ENCODE peak calls at places on chromosome 3, in four cellular contexts. O is left ventricle myocardium inferior, F is uterus, U is vagina. Y is an unnamed sample. For H3K4me1, the result is how much of the 10 kb centered on the place peaks cover.

GRCh38 chr3:32951410-32951811 is at the start of gene CCR4:
- DNase-seq in O (no peak), U (no peak), F (no peak), Y (no peak)

GRCh38 chr3:164208846-164209245 is 869.5 kb downstream of the SI start:
- DNase-seq in U (no peak), F (no peak), O (no peak), Y (no peak)

GRCh38 chr3:32276279-32276841 is 37.9 kb downstream of the CMTM8 start:
- DNase-seq in U (no peak), F (no peak), O (no peak), Y (no peak)

GRCh38 chr3:53721187-53721946 is 124.9 kb downstream of the CHDH start:
- DNase-seq in O (no peak), F (no peak), U (no peak), Y (no peak)

GRCh38 chr3:16994842-16995535 is 110.2 kb downstream of the PLCL2 start:
- DNase-seq in O (no peak), F (no peak), U (no peak), Y (no peak)

GRCh38 chr3:24830230-24831152 is 335.8 kb upstream of the THRB start:
- DNase-seq in F (no peak), U (no peak), O (no peak), Y (no peak)

GRCh38 chr3:82561759-82562158 is 800.3 kb upstream of the GBE1 start:
- DNase-seq in U (no peak), F (no peak), O (no peak), Y (no peak)

GRCh38 chr3:131835906-131836305 is 198.9 kb downstream of the CPNE4 start:
- DNase-seq in F (no peak), O (no peak), U (no peak), Y (no peak)

GRCh38 chr3:197137741-197138140 is 108.1 kb upstream of the MELTF start:
- DNase-seq in U (no peak), F (no peak), O (peak), Y (no peak)

GRCh38 chr3:170419301-170420087 is 826 bp downstream of the CLDN11 start:
- DNase-seq in U (no peak), O (no peak), F (peak), Y (no peak)

GRCh38 chr3:150825916-150826377 is 63.0 kb upstream of the SIAH2 start:
- DNase-seq in F (no peak), O (no peak), U (no peak), Y (no peak)

GRCh38 chr3:168088106-168088722 is 7.5 kb downstream of the GOLIM4 start:
- DNase-seq in O (no peak), U (no peak), F (no peak), Y (no peak)

GRCh38 chr3:66592061-66592875 is 91.4 kb upstream of the LRIG1 start:
- DNase-seq in U (no peak), O (no peak), F (no peak), Y (no peak)

GRCh38 chr3:31132132-31132769 is 237.8 kb upstream of the GADL1 start:
- DNase-seq in O (no peak), U (no peak), F (no peak), Y (no peak)

GRCh38 chr3:19012846-19013245 is 135.5 kb upstream of the KCNH8 start:
- DNase-seq in U (no peak), O (no peak), F (no peak), Y (no peak)

GRCh38 chr3:100740207-100740606 is 30.9 kb downstream of the TFG start:
- DNase-seq in O (no peak), F (no peak), U (no peak), Y (no peak)

GRCh38 chr3:78659386-78659987 is 1108.3 kb downstream of the ROBO1 start:
- DNase-seq in U (no peak), F (peak), O (no peak), Y (no peak)

GRCh38 chr3:157077565-157077991 is 82.4 kb downstream of the CCNL1 start:
- DNase-seq in O (no peak), U (peak), F (no peak), Y (peak)

GRCh38 chr3:156383433-156384025 is 171.4 kb downstream of the SSR3 start:
- DNase-seq in O (no peak), F (no peak), U (no peak), Y (no peak)

GRCh38 chr3:162777118-162777517 is 1280.5 kb downstream of the OTOL1 start:
- DNase-seq in U (no peak), O (no peak), F (no peak), Y (no peak)

GRCh38 chr3:52495096-52495495 is at the start of gene STAB1:
- DNase-seq in F (peak), U (no peak), O (peak), Y (no peak)

GRCh38 chr3:169215953-169216352 is 447.6 kb downstream of the MECOM start:
- DNase-seq in O (no peak), U (no peak), F (no peak), Y (no peak)

GRCh38 chr3:95459706-95460105 is 1354.7 kb upstream of the EPHA6 start:
- DNase-seq in F (no peak), O (no peak), U (no peak), Y (no peak)

GRCh38 chr3:5187152-5187919 is at the start of gene EDEM1:
- DNase-seq in U (peak), F (peak), O (peak), Y (peak)

GRCh38 chr3:52005571-52005986 is 9.9 kb upstream of the RPL29 start:
- DNase-seq in U (no peak), F (no peak), O (no peak), Y (no peak)

GRCh38 chr3:31891876-31892455 is 89.1 kb downstream of the OSBPL10 start:
- DNase-seq in O (no peak), F (no peak), U (no peak), Y (no peak)

GRCh38 chr3:42072930-42073329 is 18.2 kb upstream of the TRAK1 start:
- DNase-seq in O (no peak), U (no peak), F (no peak), Y (no peak)

GRCh38 chr3:184039414-184039813 is 7.9 kb downstream of the HTR3D start:
- DNase-seq in O (no peak), U (no peak), F (no peak), Y (no peak)

GRCh38 chr3:171195686-171196085 is 169.2 kb upstream of the SLC2A2 start:
- DNase-seq in F (no peak), O (no peak), U (no peak), Y (no peak)

GRCh38 chr3:129016366-129016724 is 15.2 kb downstream of the EFCC1 start:
- DNase-seq in O (no peak), F (no peak), U (no peak), Y (no peak)

GRCh38 chr3:32104492-32104891 is 1.9 kb upstream of the GPD1L start:
- DNase-seq in U (no peak), O (no peak), F (no peak), Y (no peak)

GRCh38 chr3:168533600-168533999 is 437.9 kb upstream of the GOLIM4 start:
- DNase-seq in O (no peak), F (no peak), U (no peak), Y (no peak)

GRCh38 chr3:104635872-104636580 is 730.7 kb upstream of the ALCAM start:
- DNase-seq in F (no peak), U (no peak), O (no peak), Y (no peak)

GRCh38 chr3:12442654-12443501 is 41.4 kb upstream of the TSEN2 start:
- DNase-seq in U (no peak), F (no peak), O (peak), Y (no peak)

GRCh38 chr3:133962879-133963278 is 66.8 kb downstream of the SLCO2A1 start:
- DNase-seq in O (no peak), F (no peak), U (no peak), Y (no peak)

GRCh38 chr3:146161725-146162047 is 702 bp upstream of the PLOD2 start:
- DNase-seq in O (peak), U (no peak), F (peak), Y (peak)

GRCh38 chr3:49260711-49261357 is 16.2 kb downstream of the C3orf62 start:
- DNase-seq in F (no peak), O (no peak), U (no peak), Y (no peak)

GRCh38 chr3:131620977-131621376 is 118.2 kb upstream of the MRPL3 start:
- DNase-seq in F (no peak), O (no peak), U (no peak), Y (no peak)

GRCh38 chr3:10142707-10143560 is 1.4 kb downstream of the VHL start:
- DNase-seq in U (no peak), F (peak), O (no peak), Y (no peak)
- H3K4me1 ChIP-seq in U (under half), F (under half), O (half or more), Y (under half)

GRCh38 chr3:33957176-33957575 is 158.7 kb downstream of the PDCD6IP start:
- DNase-seq in O (no peak), U (no peak), F (no peak), Y (no peak)

GRCh38 chr3:33949074-33949473 is 150.6 kb downstream of the PDCD6IP start:
- DNase-seq in F (no peak), O (no peak), U (no peak), Y (no peak)

GRCh38 chr3:33956211-33956610 is 157.8 kb downstream of the PDCD6IP start:
- DNase-seq in U (no peak), O (no peak), F (no peak), Y (no peak)

GRCh38 chr3:33954956-33955355 is 156.5 kb downstream of the PDCD6IP start:
- DNase-seq in O (no peak), F (no peak), U (no peak), Y (no peak)
- TF ChIP-seq CTCF in O (no peak), F (no peak), U (no peak), Y (no peak)

DNA sequence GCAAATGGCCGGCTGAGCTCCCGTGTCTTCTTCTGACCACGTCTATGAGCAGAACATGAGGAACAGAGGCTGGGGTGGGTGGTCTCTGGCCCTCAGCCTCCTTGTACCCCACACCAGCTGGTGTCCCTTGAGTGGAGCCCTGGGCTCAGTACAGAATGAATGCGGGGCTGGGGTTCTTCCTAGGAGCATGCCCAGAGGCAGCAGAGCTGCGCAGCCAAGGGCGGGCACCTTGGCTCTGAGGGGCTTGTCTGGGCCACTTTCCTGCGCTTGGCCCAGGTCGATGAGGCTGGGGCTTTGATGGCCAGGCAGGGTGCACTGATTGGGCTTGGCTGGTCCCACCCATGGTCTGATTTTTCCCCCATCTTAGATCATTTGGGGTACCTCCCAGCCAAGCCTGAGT is 6.4 kb downstream of the SCN5A start:
- DNase-seq in F (peak), U (peak), O (no peak), Y (peak)
- H3K4me1 ChIP-seq in F (under half), U (under half), O (half or more), Y (under half)

DNA sequence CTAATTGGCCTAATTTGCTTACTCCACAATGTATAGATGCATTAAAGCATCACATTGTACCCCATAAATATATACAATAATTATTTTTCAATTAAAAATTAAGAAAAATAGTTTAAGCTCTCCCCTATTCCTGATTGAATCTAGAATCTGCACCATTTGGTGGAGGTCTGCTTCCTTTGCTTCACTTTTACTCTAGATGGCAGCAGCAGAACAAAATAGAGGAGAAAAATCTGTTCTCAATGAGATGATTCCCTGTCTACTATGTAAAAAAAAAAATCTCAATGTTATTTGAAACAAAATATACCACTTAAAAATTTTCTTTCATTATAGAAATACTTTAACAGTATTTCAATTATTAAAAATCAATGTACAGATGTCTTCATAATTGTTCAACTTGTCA is 109.6 kb upstream of the FXR1 start:
- DNase-seq in O (no peak), F (no peak), U (no peak), Y (no peak)
- TF ChIP-seq CTCF in O (peak), F (no peak), U (no peak), Y (no peak)

GRCh38 chr3:14554715-14555114 is 14.6 kb upstream of the GRIP2 start:
- DNase-seq in F (no peak), O (no peak), U (no peak), Y (no peak)
- H3K4me1 ChIP-seq in F (under half), O (under half), U (under half), Y (under half)

DNA sequence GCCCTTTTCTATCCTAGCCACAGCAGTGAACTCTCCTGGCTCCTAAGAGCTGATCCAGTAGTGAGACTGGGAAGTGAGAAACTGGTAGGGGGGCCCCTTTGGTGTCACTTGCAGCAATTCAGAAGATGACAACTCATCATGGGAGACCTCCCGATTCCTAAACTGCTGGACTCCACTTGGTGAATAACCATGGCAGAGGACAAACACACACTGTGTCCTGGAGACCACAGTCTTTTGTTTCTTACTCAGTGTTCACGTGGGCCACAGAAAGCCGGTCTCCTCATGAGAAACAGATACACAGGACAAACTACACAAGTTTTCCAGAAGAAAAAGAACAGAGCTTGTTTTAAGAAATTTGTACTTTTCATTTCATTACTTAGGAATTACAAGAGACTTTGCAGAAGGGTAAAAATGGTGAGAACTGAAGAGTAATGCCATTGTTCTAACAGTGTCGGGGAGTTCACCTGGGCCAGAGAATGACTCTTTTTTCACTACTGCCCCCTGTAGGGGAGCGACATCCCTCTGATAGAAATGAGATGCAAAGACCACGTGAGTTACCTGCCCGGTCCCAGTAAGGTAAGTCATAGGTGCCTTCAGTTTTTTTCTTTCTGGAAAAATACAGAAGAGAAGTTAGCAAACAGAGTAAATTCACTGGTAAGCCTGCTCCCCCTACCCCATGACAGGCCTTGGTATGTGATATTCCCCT is 38.1 kb downstream of the ST3GAL6 start:
- DNase-seq in O (no peak), F (no peak), U (no peak), Y (no peak)
- TF ChIP-seq CTCF in O (peak), F (no peak), U (no peak), Y (no peak)

DNA sequence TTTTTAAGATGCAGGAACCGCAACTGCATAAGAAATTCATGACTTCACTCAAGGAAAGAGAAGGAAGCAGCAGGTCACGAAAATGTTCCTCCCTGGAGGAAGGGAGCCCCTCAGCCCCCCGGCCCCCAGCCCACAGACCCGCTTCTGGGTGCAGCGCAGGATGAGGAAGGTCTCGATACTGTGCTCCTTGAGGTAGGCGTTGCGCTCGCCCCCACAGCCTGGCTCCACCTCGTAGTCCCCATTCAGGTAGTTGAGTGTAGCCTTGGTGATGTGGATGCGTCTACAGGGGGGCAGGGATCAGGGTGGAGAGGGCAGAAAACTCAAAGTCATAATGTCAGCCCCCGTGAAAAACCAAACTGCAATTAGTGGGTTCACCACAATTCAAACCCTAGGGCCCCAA is 121.4 kb downstream of the ADCY5 start:
- DNase-seq in O (peak), F (no peak), U (no peak), Y (no peak)
- H3K4me1 ChIP-seq in O (half or more), F (under half), U (under half), Y (half or more)

DNA sequence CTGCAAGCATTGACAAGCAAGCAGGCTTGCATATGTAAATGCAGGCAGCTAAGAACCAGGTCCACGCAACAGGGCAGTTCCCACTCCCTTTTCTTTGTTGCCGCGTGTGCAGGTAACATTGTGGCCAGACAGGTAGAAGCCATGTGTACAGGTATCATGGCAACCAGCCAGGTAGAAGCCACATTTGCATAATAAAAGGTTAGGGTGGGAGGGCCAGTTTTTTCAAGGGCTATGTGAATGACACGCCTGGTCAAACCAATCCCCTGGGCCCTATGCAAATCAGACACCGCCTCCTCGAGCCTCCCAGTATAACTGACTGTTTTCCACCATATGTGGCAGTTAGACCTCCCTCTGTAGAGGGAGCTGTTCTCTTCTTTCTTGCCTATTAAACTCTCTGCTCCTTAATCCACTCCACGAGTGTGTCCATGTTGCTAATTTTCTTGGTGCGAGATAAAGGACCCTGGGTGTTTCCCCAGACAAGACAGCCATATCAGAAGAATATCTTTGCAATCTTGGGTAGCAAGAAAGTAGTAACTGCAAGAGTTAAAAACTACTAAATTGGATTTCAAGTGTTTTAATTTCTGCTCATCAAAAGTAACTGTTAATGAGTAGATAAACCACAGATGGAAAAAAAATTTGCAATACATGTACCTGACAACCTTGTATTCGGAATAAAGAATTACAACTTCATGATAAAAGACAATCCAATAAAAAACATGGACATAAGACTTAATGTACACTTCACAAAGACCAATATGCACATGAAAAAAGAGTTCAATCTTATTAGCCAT is 21.8 kb downstream of the PCOLCE2 start:
- DNase-seq in U (no peak), F (no peak), O (no peak), Y (no peak)
- TF ChIP-seq CTCF in U (no peak), F (no peak), O (no peak), Y (no peak)

DNA sequence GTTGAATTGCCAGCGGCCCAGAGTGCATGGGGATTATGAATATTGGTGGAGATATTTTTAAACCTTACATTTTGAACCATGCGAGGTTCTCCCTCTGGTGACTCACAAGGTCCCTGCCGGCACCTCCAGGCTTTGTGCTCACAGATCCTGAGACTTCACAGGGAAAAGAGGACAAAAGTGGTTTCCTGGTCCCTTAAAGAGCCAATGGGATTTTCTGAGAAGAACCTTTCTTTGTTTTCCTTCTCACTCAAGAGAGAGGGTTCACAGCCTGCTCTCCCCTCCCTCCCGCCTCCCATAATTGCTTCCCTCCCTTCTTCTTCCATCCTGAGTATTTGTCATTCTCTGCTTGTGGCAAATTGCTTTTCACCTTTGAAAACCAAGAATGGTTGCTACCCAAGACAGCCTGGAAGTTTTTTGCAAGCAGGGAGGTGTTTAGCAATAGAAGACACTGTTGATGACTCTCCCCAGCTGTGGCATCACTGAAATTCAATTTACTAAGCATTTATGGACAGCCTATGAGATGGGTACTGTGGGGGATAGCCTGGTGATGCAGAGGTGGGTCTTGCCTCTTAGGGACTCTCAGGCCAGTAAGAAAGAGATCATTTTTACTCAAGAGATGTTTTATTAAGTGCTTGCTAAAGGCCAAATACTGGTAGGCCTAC is 76.6 kb downstream of the CPN2 start:
- DNase-seq in U (no peak), F (peak), O (no peak), Y (peak)
- H3K4me1 ChIP-seq in U (half or more), F (under half), O (half or more), Y (half or more)